ENCODE peak calls at places on chromosome 17, in four cellular contexts. A is gastrocnemius medialis, D is H1, J is A549. Q is an unnamed sample.
A peak's percentile ranks its signal among the peaks of the same experiment; 100 is the strongest.

GRCh38 chr17:38587956-38588771 is 17.6 kb downstream of the SRCIN1 start:
- DNase-seq in A (no peak), J (no peak), D (no peak), Q (no peak)

GRCh38 chr17:73594025-73594424 is 50.2 kb downstream of the SDK2 start:
- DNase-seq in J (no peak), D (no peak), A (no peak), Q (no peak)

GRCh38 chr17:49358638-49359247 is 3.3 kb downstream of the ZNF652 start:
- DNase-seq in D (no peak), J (no peak), A (no peak), Q (no peak)

GRCh38 chr17:1042486-1042885 is 45.6 kb downstream of the TIMM22 start:
- DNase-seq in A (no peak), D (no peak), J (no peak), Q (no peak)

GRCh38 chr17:55576237-55576998 is 65.2 kb upstream of the SMIM36 start:
- DNase-seq in D (no peak), A (no peak), J (peak; percentile 44), Q (no peak)

GRCh38 chr17:21376835-21377690 is 906 bp downstream of the KCNJ12 start:
- DNase-seq in J (peak; percentile 55), D (no peak), A (peak; percentile 36), Q (no peak)

GRCh38 chr17:57649731-57650484 is 95.2 kb downstream of the CCDC182 start:
- DNase-seq in A (no peak), D (no peak), J (peak; percentile 50), Q (no peak)

GRCh38 chr17:8189041-8189710 is 804 bp downstream of the BORCS6 start:
- DNase-seq in D (no peak), J (no peak), A (no peak), Q (peak; percentile 82)

GRCh38 chr17:80992948-80993624 is 1.4 kb downstream of the CHMP6 start:
- DNase-seq in J (no peak), D (no peak), A (no peak), Q (no peak)

GRCh38 chr17:66373944-66374817 is 71.8 kb downstream of the PRKCA start:
- DNase-seq in A (no peak), J (no peak), D (no peak), Q (peak; percentile 19)

GRCh38 chr17:40442392-40443195 is 656 bp upstream of the IGFBP4 start:
- DNase-seq in A (peak; percentile 43), D (no peak), J (peak; percentile 82), Q (no peak)

GRCh38 chr17:77127735-77128361 is 12.9 kb upstream of the SEC14L1 start:
- DNase-seq in A (peak; percentile 58), J (no peak), D (no peak), Q (peak; percentile 57)
- TF ChIP-seq CTCF in A (no peak), J (no peak), D (no peak), Q (no peak)

GRCh38 chr17:76554131-76554530 is 14.3 kb downstream of the PRCD start:
- DNase-seq in D (no peak), A (peak; percentile 65), J (no peak), Q (peak; percentile 63)

GRCh38 chr17:76553163-76553908 is 13.5 kb downstream of the PRCD start:
- DNase-seq in A (no peak), D (no peak), J (no peak), Q (no peak)

GRCh38 chr17:76550712-76551615 is 11.1 kb downstream of the PRCD start:
- DNase-seq in D (no peak), A (no peak), J (no peak), Q (no peak)

GRCh38 chr17:76549539-76549938 is 9.7 kb downstream of the PRCD start:
- DNase-seq in D (no peak), A (no peak), J (no peak), Q (no peak)

GRCh38 chr17:76551685-76552084 is 11.8 kb downstream of the PRCD start:
- DNase-seq in J (no peak), D (no peak), A (no peak), Q (no peak)
- H3K27ac ChIP-seq in J (peak overlapping the region; percentile 78), D (no peak overlapping the region), A (no peak overlapping the region), Q (peak overlapping the region; percentile 43)

DNA sequence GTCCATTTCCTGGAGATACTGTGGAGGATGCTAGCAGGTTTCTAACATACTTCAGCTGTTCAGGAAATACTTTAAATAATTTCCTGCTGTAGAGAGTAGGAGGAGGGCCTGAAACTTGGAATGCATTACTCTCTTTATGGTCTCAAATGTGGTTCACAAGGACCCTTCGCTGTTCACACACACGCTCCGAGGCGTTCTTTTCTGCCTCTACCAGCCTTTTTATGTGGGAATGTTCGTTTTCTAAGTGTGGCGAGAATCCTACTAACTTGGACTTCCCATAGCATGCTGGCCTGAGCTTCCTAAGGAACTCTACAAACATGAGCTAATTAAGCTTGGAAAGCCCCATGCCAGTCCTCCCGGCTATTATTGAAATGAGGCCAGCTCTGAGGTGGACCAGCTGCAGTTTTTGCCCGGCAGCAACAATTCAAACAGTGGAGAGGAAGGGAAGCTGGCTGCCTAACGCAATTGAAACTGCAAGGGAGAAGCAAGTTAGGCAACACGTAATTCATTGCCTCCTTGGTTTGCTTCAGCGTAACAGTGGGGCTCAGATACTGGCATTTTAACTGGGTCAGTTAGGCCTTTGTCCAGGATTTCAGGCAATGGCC is 18.9 kb downstream of the KPNA2 start:
- DNase-seq in D (no peak), A (no peak), J (no peak), Q (no peak)
- H3K4me3 ChIP-seq in D (no peak overlapping the region), A (no peak overlapping the region), J (no peak overlapping the region), Q (no peak overlapping the region)

GRCh38 chr17:28849281-28849680 is 5.5 kb upstream of the ERAL1 start:
- DNase-seq in D (no peak), J (no peak), A (no peak), Q (no peak)

GRCh38 chr17:28857848-28858360 is 3.1 kb downstream of the ERAL1 start:
- DNase-seq in D (no peak), J (no peak), A (no peak), Q (no peak)

GRCh38 chr17:28860363-28860808 is 5.6 kb downstream of the ERAL1 start:
- DNase-seq in D (no peak), J (no peak), A (no peak), Q (no peak)

GRCh38 chr17:28853295-28853694 is 1.5 kb upstream of the ERAL1 start:
- DNase-seq in D (no peak), J (no peak), A (no peak), Q (no peak)

GRCh38 chr17:28854457-28855382 is at the start of gene ERAL1:
- DNase-seq in A (peak; percentile 81), J (peak; percentile 98), D (no peak), Q (peak; percentile 92)
- TF ChIP-seq CTCF in A (no peak), J (no peak), D (no peak), Q (no peak)

DNA sequence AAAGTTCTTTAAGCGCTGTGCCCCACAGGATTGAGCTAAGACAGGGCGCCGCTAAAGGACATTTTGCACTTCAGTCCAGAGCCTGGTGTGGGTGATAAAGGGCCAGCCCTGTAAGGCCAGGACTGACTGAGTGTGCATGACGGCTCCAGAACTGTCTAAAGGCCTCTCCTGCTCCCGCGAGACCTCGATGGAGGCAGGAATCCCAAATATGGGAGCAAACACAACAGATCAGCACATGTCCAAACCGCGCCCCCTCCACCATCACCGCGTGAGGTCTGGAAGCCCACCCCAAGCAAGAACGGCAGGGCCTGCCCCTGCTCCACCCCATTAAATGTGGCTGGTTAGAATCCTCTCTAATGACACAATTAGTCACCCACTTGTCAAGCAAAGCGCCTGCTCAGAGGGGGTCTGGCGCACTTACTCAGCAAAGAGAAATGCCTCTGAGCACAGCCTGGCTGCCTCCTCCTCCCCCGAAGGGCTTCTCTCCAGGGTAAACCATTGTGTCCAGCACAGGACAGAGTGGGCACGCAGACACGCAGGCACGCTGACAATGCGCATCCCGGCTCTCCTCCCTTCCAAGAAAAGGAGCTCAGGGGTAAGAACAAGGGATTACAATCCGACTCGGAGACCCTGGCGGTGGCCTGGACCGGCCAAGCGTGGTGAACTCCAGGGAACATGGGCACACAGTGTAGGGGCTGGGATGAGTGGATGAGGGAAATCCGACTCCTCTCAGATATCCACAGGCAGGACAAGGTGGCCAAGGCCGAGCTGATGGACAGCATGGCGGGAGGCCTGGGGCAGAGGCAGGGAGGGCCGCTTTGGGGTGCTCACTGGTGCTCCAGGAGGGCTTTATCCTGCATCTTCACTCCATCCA is 1.5 kb downstream of the MXRA7 start:
- DNase-seq in A (peak; percentile 79), J (no peak), D (no peak), Q (peak; percentile 76)
- H3K27ac ChIP-seq in A (peak overlapping the region; percentile 79), J (peak overlapping the region; percentile 73), D (no peak overlapping the region), Q (peak overlapping the region; percentile 81)

GRCh38 chr17:72122002-72122310 is 1.1 kb downstream of the SOX9 start:
- DNase-seq in D (no peak), J (peak; percentile 65), A (no peak), Q (no peak)

GRCh38 chr17:72122668-72123495 is 2.1 kb downstream of the SOX9 start:
- DNase-seq in D (no peak), A (no peak), J (no peak), Q (no peak)

GRCh38 chr17:72123964-72124791 is 3.4 kb downstream of the SOX9 start:
- DNase-seq in A (no peak), D (no peak), J (no peak), Q (no peak)

GRCh38 chr17:72122336-72122667 is 1.5 kb downstream of the SOX9 start:
- DNase-seq in A (no peak), D (no peak), J (no peak), Q (no peak)

GRCh38 chr17:72123496-72123963 is 2.7 kb downstream of the SOX9 start:
- DNase-seq in D (no peak), A (no peak), J (no peak), Q (peak; percentile 46)
- H3K4me3 ChIP-seq in D (peak overlapping the region; percentile 57), A (no peak overlapping the region), J (no peak overlapping the region), Q (peak overlapping the region; percentile 92)

GRCh38 chr17:32341141-32341856 is 674 bp downstream of the C17orf75 start:
- DNase-seq in D (no peak), J (no peak), A (no peak), Q (peak; percentile 36)
- TF ChIP-seq CTCF in D (no peak), J (peak; percentile 27), A (no peak), Q (no peak)

Q was measured in pancreas.